ENCODE peak calls at places on chromosomes 1 and 21, in four cellular contexts. D, E, H and P are unnamed samples.

GRCh38 chr1:6460349-6461236 is 5.4 kb downstream of the TNFRSF25 start:
- DNase-seq in E (no peak), D (no peak), H (no peak), P (no peak)

GRCh38 chr21:45494135-45494850 is 47.9 kb downstream of the SLC19A1 start:
- DNase-seq in H (peak), D (no peak), E (peak), P (no peak)

GRCh38 chr21:41899431-41900202 is 20.5 kb upstream of the PRDM15 start:
- DNase-seq in H (no peak), D (no peak), E (no peak), P (no peak)

GRCh38 chr1:71223949-71224348 is 143.1 kb upstream of the ZRANB2 start:
- DNase-seq in H (no peak), E (no peak), D (no peak), P (no peak)

GRCh38 chr1:10308001-10308400 is 90.9 kb upstream of the PGD start:
- DNase-seq in H (no peak), D (no peak), E (no peak), P (no peak)

GRCh38 chr1:115883240-115883639 is 42.3 kb upstream of the NHLH2 start:
- DNase-seq in E (no peak), H (no peak), D (no peak), P (no peak)

GRCh38 chr1:19163261-19163660 is 46.8 kb downstream of the UBR4 start:
- DNase-seq in H (no peak), E (no peak), D (no peak), P (no peak)

GRCh38 chr1:24316659-24317058 is 2.5 kb upstream of the GRHL3 start:
- DNase-seq in E (no peak), H (no peak), D (no peak), P (no peak)

GRCh38 chr1:212513586-212513985 is 80.9 kb downstream of the NENF start:
- DNase-seq in D (no peak), E (no peak), H (no peak), P (no peak)

GRCh38 chr1:170262540-170262939 is 116.8 kb downstream of the NTMT2 start:
- DNase-seq in E (no peak), H (no peak), D (no peak), P (no peak)

GRCh38 chr1:166884040-166884642 is 8.1 kb upstream of the TADA1 start:
- DNase-seq in E (peak), H (peak), D (peak), P (no peak)

GRCh38 chr1:27535386-27535785 is 45.4 kb upstream of the WASF2 start:
- DNase-seq in D (peak), H (no peak), E (no peak), P (no peak)
- H3K27ac ChIP-seq in D (peak), H (peak), E (no peak), P (peak)

DNA sequence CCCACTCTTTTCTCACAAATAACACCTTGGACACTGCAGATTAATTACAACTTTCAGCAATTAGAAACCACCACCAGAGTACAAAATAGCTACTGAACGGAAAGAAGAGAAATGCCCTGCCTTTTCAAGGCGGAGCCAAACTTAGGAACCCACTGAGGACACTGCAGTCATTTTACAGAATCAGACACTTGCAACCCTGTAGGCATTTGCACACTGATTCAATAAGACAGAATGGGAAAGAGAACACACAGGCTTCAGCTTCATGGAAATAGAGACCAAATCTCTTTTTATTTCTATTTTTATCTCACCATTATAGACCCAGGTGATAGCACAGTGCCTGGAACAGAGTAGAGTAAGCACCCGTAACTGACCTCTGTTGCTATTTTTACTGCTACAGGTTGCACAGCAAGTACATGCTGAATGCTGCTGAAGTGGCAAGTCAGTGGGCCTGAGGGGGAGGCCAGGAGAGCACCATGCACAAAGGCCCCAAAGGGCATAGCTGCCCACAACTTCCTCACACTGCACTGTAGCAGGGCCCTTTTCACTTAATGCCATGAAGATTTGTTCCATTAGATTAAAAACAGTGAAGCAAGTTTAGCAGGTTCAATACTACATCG is 50.7 kb upstream of the EDARADD start:
- DNase-seq in E (no peak), D (no peak), H (no peak), P (no peak)
- TF ChIP-seq CTCF in E (no peak), D (no peak), H (no peak), P (no peak)

DNA sequence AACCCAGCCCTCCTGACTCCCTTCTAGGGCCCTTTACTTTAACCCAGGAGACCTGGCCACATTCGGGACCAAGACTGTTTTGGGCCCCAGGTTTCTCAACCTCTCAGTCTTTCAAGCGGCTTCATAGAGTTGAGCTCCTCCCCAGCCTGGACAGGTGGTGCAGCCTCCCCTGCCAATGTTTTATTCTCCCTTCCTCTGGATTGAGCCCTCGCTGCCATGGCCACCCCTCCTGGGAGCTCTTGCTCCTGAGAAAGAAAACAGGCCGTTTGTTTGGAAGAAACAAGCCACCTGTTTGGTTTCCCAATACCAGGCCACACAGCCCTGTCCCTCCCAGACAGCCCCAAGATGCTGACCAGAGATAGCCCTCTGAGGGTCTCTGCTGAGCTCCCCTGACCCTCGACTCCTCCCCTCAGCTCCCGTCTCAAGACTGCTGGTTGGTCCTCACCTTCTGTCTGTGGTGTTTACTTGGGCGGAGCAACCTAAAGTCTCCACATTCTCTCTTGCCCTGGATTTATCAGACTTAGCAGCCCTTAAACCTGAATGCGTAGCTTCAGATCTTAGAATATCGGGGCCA is 3.3 kb downstream of the TMEM51 start:
- DNase-seq in E (peak), D (no peak), H (no peak), P (no peak)
- H3K27ac ChIP-seq in E (peak), D (no peak), H (no peak), P (no peak)

DNA sequence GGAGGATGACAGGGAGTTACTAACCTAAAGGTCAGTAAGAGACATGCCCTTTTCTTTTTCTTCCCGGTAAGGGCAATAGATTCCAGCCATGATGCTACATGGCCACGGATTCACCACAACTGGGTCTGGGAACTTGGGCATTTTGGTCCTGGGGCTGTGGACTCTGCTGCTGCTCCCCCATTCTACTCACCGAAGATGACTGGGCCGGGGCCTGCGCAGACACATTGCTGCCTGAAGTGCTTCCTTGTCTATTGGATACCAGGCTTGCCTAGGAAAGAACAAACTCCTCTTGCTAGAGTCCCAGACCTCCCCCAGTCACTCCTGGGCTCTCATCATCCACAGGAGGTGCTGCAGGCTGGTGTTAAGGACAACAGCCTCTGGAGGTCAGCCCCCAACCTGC is 49.9 kb upstream of the A3GALT2 start:
- DNase-seq in D (no peak), E (no peak), H (no peak), P (no peak)
- TF ChIP-seq CTCF in D (no peak), E (no peak), H (no peak), P (no peak)

GRCh38 chr1:8394456-8395321 is 76.8 kb downstream of the SLC45A1 start:
- DNase-seq in D (peak), E (no peak), H (no peak), P (no peak)
- H3K27ac ChIP-seq in D (peak), E (peak), H (peak), P (peak)